ENCODE peak calls at places on chromosomes 2 and 18, in ten cellular contexts. F is HepG2, B is IMR-90, J is H1, L is adrenal gland, R is sigmoid colon, O is tibial nerve, M is ovary, D is A549, S is upper lobe of left lung. P is an unnamed sample. For H3K4me1, the result is how much of the 10 kb centered on the place peaks cover.

GRCh38 chr2:227493524-227493923 is 21.6 kb downstream of the AGFG1 start:
- DNase-seq in F (no peak), B (no peak), J (no peak), L (no peak), R (no peak), O (no peak), M (no peak), D (no peak), S (no peak), P (no peak)

GRCh38 chr2:96097951-96098823 is 18.2 kb downstream of the ADRA2B start:
- DNase-seq in F (no peak), B (no peak), J (no peak), L (no peak), R (peak), O (peak), M (peak), D (no peak), S (no peak), P (no peak)

GRCh38 chr18:67242001-67242400 is 274.5 kb downstream of the DSEL start:
- DNase-seq in F (no peak), B (no peak), J (no peak), L (no peak), R (no peak), O (no peak), M (no peak), D (no peak), S (no peak), P (no peak)

GRCh38 chr2:136131961-136132839 is 14.3 kb upstream of the CXCR4 start:
- DNase-seq in F (no peak), B (no peak), J (no peak), L (no peak), R (no peak), O (no peak), M (no peak), D (no peak), S (peak), P (no peak)

GRCh38 chr2:199757466-199757865 is 93.5 kb downstream of the FTCDNL1 start:
- DNase-seq in F (no peak), B (no peak), J (no peak), L (peak), R (peak), O (no peak), M (no peak), D (no peak), S (peak), P (no peak)

GRCh38 chr2:66440011-66440542 is 5.2 kb downstream of the MEIS1 start:
- DNase-seq in F (no peak), B (no peak), J (no peak), L (no peak), R (peak), O (no peak), M (peak), D (no peak), S (no peak), P (no peak)

GRCh38 chr2:113692698-113693428 is 63.6 kb downstream of the SLC35F5 start:
- DNase-seq in F (no peak), B (no peak), J (no peak), L (no peak), R (no peak), O (no peak), M (no peak), D (no peak), S (no peak), P (no peak)

GRCh38 chr2:9638532-9638931 is 7.7 kb upstream of the YWHAQ start:
- DNase-seq in F (peak), B (peak), J (no peak), L (peak), R (peak), O (peak), M (peak), D (peak), S (peak), P (peak)

GRCh38 chr2:73111300-73112025 is 1.3 kb downstream of the RAB11FIP5 start:
- DNase-seq in F (peak), B (no peak), J (no peak), L (peak), R (no peak), O (no peak), M (peak), D (peak), S (peak), P (peak)

GRCh38 chr18:8937112-8937641 is 165.3 kb upstream of the NDUFV2 start:
- DNase-seq in F (no peak), B (peak), J (no peak), L (no peak), R (no peak), O (no peak), M (no peak), D (no peak), S (no peak), P (no peak)

GRCh38 chr2:190505696-190506095 is 28.8 kb downstream of the NEMP2 start:
- DNase-seq in F (no peak), B (no peak), J (no peak), L (no peak), R (no peak), O (no peak), M (no peak), D (no peak), S (no peak), P (no peak)

GRCh38 chr2:201542291-201542690 is 90.8 kb downstream of the STRADB start:
- DNase-seq in F (no peak), B (no peak), J (no peak), L (no peak), R (no peak), O (no peak), M (no peak), D (no peak), S (no peak), P (no peak)

GRCh38 chr2:138182276-138182675 is 218.0 kb downstream of the HNMT start:
- DNase-seq in F (no peak), B (no peak), J (no peak), L (no peak), R (no peak), O (no peak), M (no peak), D (no peak), S (no peak), P (no peak)

GRCh38 chr18:23421277-23421676 is 31.8 kb upstream of the RIOK3 start:
- DNase-seq in F (peak), B (no peak), J (no peak), L (no peak), R (no peak), O (no peak), M (no peak), D (no peak), S (no peak), P (no peak)

GRCh38 chr2:209473930-209474419 is 50.1 kb downstream of the MAP2 start:
- DNase-seq in F (peak), B (peak), J (no peak), L (no peak), R (no peak), O (no peak), M (no peak), D (peak), S (peak), P (no peak)

DNA sequence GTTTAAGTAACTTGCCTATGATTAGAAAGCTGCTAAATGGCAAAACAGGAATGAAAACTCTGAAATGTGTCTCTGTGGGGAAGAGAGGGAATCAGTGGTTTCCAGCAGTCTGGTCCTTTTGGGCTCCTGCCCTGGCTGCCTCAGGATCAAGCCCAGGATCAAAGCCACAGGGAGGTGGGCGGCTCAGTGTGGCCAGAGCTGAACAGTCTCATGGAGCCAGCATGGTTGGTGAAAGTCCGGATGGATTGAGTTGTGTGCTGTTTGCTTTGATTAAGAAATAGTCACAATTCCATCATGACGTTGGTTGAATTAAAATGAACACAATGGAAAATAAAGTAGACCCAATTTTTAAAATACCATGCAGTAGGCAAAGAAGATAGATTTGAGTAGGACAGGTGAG is 344.2 kb downstream of the LPIN1 start:
- DNase-seq in F (no peak), B (no peak), J (no peak), L (no peak), R (no peak), O (no peak), M (no peak), D (no peak), S (no peak), P (no peak)
- TF ChIP-seq POLR2A in F (no peak), B (no peak), J (no peak), L (no peak), R (no peak), O (no peak), M (no peak), D (no peak), S (no peak), P (no peak)

DNA sequence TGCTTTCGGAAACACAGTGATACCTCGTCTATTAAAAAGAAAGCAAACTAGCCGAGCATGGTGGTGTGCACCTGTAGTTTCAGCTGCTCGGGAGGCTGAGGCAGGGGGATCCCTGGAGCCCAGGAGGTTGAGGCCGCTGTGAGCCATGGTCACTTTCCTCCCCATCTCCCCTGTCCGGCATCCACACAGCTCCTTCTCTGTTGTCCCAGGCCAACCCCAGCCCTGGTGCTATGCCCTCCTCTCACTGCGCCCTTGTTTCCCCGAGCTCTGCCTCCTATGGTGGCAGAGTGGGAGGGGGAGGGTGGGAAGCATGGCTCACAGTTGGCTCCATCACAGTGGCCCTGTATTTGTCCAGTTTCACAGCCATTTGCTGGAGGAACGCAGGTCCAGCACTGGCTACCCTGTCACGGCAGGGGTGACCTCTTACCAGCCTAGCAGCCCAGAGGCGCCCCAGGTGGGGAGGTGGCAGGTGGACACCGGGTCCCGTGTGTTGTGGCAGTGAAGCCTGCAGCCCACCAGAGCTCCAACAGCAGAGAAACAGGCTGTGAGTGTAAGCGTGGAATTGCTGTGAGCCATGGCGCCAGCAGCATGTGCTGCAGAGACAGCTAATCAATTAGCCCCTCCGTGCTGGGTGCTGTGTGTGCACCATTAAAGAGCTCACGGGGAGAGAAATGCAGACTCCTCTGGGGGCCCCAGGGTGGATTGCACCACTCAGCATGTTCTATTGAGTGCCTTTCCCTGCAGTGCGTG is 15.6 kb downstream of the RTP5 start:
- DNase-seq in F (no peak), B (no peak), J (no peak), L (no peak), R (no peak), O (no peak), M (no peak), D (no peak), S (no peak), P (no peak)
- H3K4me1 ChIP-seq in F (under half), B (under half), J (under half), L (under half), R (under half), O (under half), M (under half), D (under half), S (under half), P (under half)

GRCh38 chr2:20446917-20447436 is at the start of gene RHOB:
- DNase-seq in F (peak), B (peak), J (peak), L (peak), R (peak), O (peak), M (peak), D (peak), S (peak), P (peak)
- TF ChIP-seq POLR2A in F (peak), B (peak), J (peak), L (peak), R (peak), O (peak), M (peak), D (peak), S (peak), P (peak)

DNA sequence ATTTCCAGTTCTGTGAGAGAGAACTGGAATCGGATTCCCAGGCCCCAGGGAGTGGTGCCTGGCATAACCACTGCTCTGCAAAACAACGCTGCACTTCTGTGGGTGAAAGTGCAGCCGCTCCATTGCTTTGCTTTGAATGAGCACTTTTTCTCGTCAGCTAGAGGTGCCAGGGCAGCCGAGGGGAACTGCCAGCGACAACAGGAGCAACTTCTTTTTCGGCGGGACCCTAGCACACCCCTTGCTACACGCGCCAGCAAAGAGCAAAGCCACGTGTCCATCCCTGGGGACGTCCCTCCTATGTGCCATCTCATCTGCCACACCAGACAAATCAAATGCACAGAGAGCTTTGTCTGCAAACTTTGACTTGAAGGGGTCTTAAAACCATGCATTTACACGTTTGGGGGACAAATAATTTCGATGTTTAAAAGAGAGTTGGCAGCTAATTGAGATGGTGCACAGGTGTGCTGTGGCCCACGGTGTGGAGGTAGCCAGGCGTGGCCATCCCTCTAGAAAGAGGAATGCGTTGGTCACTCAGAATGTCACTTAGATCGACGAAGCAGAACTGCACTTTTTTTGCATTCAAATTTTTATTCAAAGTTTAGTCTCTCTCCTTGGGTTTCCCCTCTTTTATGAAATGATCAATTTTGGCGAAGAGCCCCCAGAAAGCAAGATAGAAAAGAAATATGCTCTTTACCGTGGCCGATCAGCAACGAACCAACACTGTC is 151.8 kb downstream of the MBP start:
- DNase-seq in F (no peak), B (no peak), J (no peak), L (no peak), R (no peak), O (no peak), M (no peak), D (no peak), S (no peak), P (no peak)
- H3K4me1 ChIP-seq in F (under half), B (under half), J (under half), L (under half), R (under half), O (under half), M (under half), D (under half), S (under half), P (under half)

P was measured in suprapubic skin.